ENCODE peak calls at places on chromosomes 2 and 18, in four cellular contexts. N, G, Y and M are unnamed samples.

GRCh38 chr18:79532690-79533058 is 136.9 kb downstream of the NFATC1 start:
- DNase-seq in G (no peak), N (no peak), Y (no peak), M (no peak)

GRCh38 chr18:26091047-26091630 is 726 bp upstream of the SS18 start:
- DNase-seq in G (peak; percentile 51), Y (peak; percentile 54), N (no peak), M (peak; percentile 84)

GRCh38 chr2:111036042-111036441 is 84.7 kb upstream of the BCL2L11 start:
- DNase-seq in N (no peak), G (no peak), Y (no peak), M (no peak)

GRCh38 chr18:58785171-58785805 is 79.4 kb upstream of the ZNF532 start:
- DNase-seq in G (no peak), Y (no peak), N (peak; percentile 49), M (no peak)

GRCh38 chr2:172930871-172931255 is 144.8 kb upstream of the MAP3K20 start:
- DNase-seq in N (no peak), Y (no peak), G (no peak), M (no peak)

GRCh38 chr2:224457408-224458096 is 55.6 kb upstream of the FAM124B start:
- DNase-seq in Y (no peak), N (no peak), G (no peak), M (no peak)

GRCh38 chr18:79625924-79626561 is 53.6 kb upstream of the CTDP1 start:
- DNase-seq in G (no peak), Y (no peak), N (no peak), M (no peak)

GRCh38 chr18:78073275-78073674 is 823.6 kb downstream of the GALR1 start:
- DNase-seq in N (no peak), G (no peak), Y (no peak), M (no peak)

GRCh38 chr2:167192833-167193232 is 304.6 kb downstream of the XIRP2 start:
- DNase-seq in N (no peak), Y (no peak), G (no peak), M (no peak)

GRCh38 chr18:23570912-23571504 is 15.3 kb downstream of the NPC1 start:
- DNase-seq in Y (no peak), G (no peak), N (no peak), M (no peak)

GRCh38 chr2:69985684-69986083 is 24.3 kb upstream of the ASPRV1 start:
- DNase-seq in N (no peak), G (no peak), Y (no peak), M (no peak)

GRCh38 chr18:46377557-46377956 is 273.4 kb downstream of the HAUS1 start:
- DNase-seq in Y (no peak), N (no peak), G (no peak), M (no peak)

GRCh38 chr2:15791294-15791693 is 149.1 kb upstream of the MYCN start:
- DNase-seq in G (no peak), Y (no peak), N (no peak), M (no peak)

GRCh38 chr2:226847090-226847489 is 11.2 kb downstream of the RHBDD1 start:
- DNase-seq in N (no peak), G (no peak), Y (no peak), M (no peak)

GRCh38 chr18:36411745-36412168 is 114.2 kb downstream of the FHOD3 start:
- DNase-seq in Y (peak; percentile 21), G (no peak), N (no peak), M (peak; percentile 46)

GRCh38 chr2:3354986-3355385 is 22.6 kb downstream of the EIPR1 start:
- DNase-seq in N (no peak), Y (no peak), G (no peak), M (no peak)

GRCh38 chr2:121205321-121205942 is 79.6 kb downstream of the TFCP2L1 start:
- DNase-seq in Y (no peak), N (no peak), G (no peak), M (no peak)

GRCh38 chr2:4792126-4792525 is 900.1 kb upstream of the SOX11 start:
- DNase-seq in N (no peak), G (no peak), Y (no peak), M (no peak)

GRCh38 chr2:71276311-71277158 is 49.6 kb upstream of the PAIP2B start:
- DNase-seq in Y (peak; percentile 48), N (peak; percentile 77), G (peak; percentile 45), M (peak; percentile 94)

GRCh38 chr2:148658807-148659722 is 14.5 kb downstream of the EPC2 start:
- DNase-seq in G (peak; percentile 56), Y (no peak), N (no peak), M (no peak)

GRCh38 chr2:119723784-119724467 is 35.8 kb upstream of the PTPN4 start:
- DNase-seq in G (no peak), Y (peak; percentile 57), N (no peak), M (no peak)

GRCh38 chr2:49360051-49360767 is 205.9 kb upstream of the FSHR start:
- DNase-seq in N (no peak), Y (no peak), G (no peak), M (no peak)

GRCh38 chr2:201797175-201797840 is 9.0 kb upstream of the CDK15 start:
- DNase-seq in N (no peak), G (no peak), Y (no peak), M (no peak)

GRCh38 chr2:109402980-109403840 is 210.6 kb downstream of the SEPTIN10 start:
- DNase-seq in N (no peak), Y (no peak), G (no peak), M (no peak)

GRCh38 chr2:20012282-20013060 is at the start of gene MATN3:
- DNase-seq in G (no peak), Y (peak; percentile 68), N (no peak), M (peak; percentile 20)

GRCh38 chr18:79010802-79011201 is 31.2 kb downstream of the SALL3 start:
- DNase-seq in N (no peak), G (no peak), Y (no peak), M (no peak)

GRCh38 chr18:34493099-34493544 is 217.0 kb upstream of the DTNA start:
- DNase-seq in Y (peak; percentile 72), G (no peak), N (peak; percentile 49), M (no peak)

GRCh38 chr2:96095116-96095636 is 21.2 kb downstream of the ADRA2B start:
- DNase-seq in G (no peak), Y (no peak), N (no peak), M (no peak)

GRCh38 chr2:182504903-182505302 is 78.1 kb upstream of the PDE1A start:
- DNase-seq in Y (no peak), N (no peak), G (no peak), M (no peak)

GRCh38 chr18:2089416-2089815 is 481.9 kb downstream of the METTL4 start:
- DNase-seq in Y (no peak), N (no peak), G (no peak), M (no peak)

GRCh38 chr2:52113338-52113737 is 1081.4 kb upstream of the NRXN1 start:
- DNase-seq in N (no peak), G (no peak), Y (no peak), M (no peak)

GRCh38 chr2:8511868-8512612 is 169.8 kb upstream of the ID2 start:
- DNase-seq in N (no peak), Y (no peak), G (no peak), M (no peak)

GRCh38 chr2:58057890-58058590 is 11.4 kb downstream of the VRK2 start:
- DNase-seq in G (no peak), Y (no peak), N (no peak), M (no peak)

GRCh38 chr2:83196225-83196624 is 1262.9 kb downstream of the SUCLG1 start:
- DNase-seq in G (no peak), Y (peak; percentile 12), N (no peak), M (no peak)

GRCh38 chr18:73365018-73365417 is 497.2 kb upstream of the NETO1 start:
- DNase-seq in Y (no peak), G (no peak), N (no peak), M (no peak)

GRCh38 chr18:53790817-53791216 is 433.7 kb downstream of the MBD2 start:
- DNase-seq in Y (no peak), N (no peak), G (no peak), M (no peak)

GRCh38 chr2:179344280-179344961 is 79.8 kb upstream of the SESTD1 start:
- DNase-seq in G (no peak), N (no peak), Y (peak; percentile 87), M (no peak)

GRCh38 chr2:35501076-35501475 is 854.5 kb upstream of the CRIM1 start:
- DNase-seq in G (no peak), Y (no peak), N (no peak), M (no peak)

DNA sequence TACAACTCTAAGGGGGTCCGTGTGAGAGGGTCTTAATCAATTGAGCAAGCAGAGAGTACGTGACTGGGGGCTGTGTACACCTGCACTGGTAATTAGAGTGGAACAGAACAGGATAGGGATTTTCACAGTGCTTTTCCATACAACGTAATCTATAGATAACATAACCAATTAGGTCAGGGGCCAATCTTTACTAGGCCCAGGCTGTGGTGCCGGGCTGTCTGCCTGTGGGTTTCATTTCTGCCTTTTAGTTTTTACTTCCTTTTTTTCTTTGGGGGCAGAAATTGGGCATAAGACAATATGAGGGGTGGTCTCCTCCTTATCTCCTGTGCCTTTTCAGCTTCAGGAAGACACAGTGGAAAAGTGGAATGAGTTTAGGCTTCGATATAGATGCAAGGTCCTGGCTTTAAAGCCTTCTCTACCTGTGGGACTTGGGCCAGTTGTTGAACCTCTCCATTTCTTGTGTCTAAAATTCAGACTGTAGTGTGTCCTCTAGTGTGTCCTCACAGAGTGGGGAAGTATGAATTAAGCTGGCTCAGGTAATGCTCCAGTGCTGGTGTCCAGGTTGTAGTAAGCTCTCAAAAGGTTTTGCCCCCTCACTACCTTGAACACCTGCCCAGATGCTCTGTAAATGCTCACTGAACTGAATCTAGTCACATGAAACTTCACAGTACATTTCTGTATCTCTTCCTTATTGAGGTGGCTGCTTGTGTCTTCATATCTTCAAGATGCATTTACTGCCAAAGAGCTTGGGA is 422.8 kb downstream of the SETBP1 start:
- DNase-seq in N (no peak), G (peak; percentile 72), Y (no peak), M (no peak)
- TF ChIP-seq CEBPB in N (no peak), G (no peak), Y (no peak), M (no peak)

DNA sequence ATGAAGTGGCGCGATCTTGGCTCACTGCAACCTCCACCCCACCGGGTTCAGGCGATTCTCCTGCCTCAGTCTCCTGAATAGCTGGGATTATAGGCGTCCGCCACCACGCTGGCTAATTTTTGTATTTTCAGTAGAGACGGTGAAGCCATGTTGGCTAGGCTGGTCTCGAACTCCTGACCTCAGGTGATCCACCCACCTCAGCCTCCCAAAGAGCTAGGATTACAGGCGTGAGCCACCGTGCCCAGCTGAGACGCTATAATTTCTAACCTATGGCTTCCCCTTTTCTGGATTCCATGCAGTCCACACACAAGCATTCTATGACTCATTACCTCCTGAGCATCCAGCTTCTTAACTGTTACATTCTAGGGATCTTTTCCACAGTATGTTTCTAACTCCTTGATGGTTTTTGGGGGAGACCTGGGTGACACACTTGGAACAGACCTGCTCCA is 11.9 kb upstream of the KCMF1 start:
- DNase-seq in G (no peak), N (no peak), Y (no peak), M (no peak)
- TF ChIP-seq TAF1 in G (no peak), N (peak; percentile 19), Y (no peak), M (no peak)

GRCh38 chr2:229669841-229670240 is 44.5 kb downstream of the DNER start:
- DNase-seq in N (no peak), Y (no peak), G (no peak), M (no peak)
- TF ChIP-seq CEBPB in N (no peak), Y (no peak), G (no peak), M (no peak)

DNA sequence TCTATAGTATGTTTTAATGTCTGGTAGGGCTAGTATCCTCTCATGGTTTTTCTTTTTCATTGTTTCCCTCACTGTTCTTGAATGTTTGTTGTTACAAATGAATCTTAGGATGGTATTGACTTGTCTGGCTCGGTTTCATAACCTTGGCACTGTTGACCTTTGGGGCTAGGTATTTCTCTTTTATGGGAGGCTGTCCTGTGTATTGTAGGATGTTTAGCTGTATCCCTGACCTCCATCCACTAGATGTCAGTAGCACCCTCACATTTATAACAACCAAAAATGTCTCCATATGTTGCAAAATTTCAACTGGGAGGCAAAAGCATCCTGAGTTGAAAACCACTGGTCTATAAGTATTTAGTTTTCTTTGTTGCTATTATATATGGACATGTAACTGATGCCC is 7.0 kb upstream of the AOX1 start:
- DNase-seq in Y (peak; percentile 83), N (no peak), G (peak; percentile 5), M (no peak)
- TF ChIP-seq TAF1 in Y (no peak), N (no peak), G (no peak), M (no peak)